ENCODE peak calls at places on chromosomes 2 and 18, in six cellular contexts. One of them, this sample, is unnamed.

GRCh38 chr2:197092431-197092830 is 165.9 kb upstream of the PGAP1 start:
- DNase-seq in LoVo: no peak
- DNase-seq in activated CD4-positive, alpha-beta T cell treated with anti-CD3 and anti-CD28 coated beads, Interleukin-2, amount 50 U/mL, for 4 hours: no peak
- DNase-seq in iPS-NIHi11: no peak
- DNase-seq in GDM1: no peak
- DNase-seq in Calu3: no peak
- DNase-seq in this sample: peak

GRCh38 chr2:84741182-84741822 is 139.6 kb downstream of the TRABD2A start:
- DNase-seq in activated CD4-positive, alpha-beta T cell treated with anti-CD3 and anti-CD28 coated beads, Interleukin-2, amount 50 U/mL, for 4 hours: peak
- DNase-seq in Calu3: peak
- DNase-seq in LoVo: no peak
- DNase-seq in GDM1: no peak
- DNase-seq in iPS-NIHi11: peak
- DNase-seq in this sample: no peak

GRCh38 chr2:138445227-138445626 is 56.3 kb upstream of the SPOPL start:
- DNase-seq in GDM1: no peak
- DNase-seq in iPS-NIHi11: no peak
- DNase-seq in LoVo: no peak
- DNase-seq in Calu3: no peak
- DNase-seq in activated CD4-positive, alpha-beta T cell treated with anti-CD3 and anti-CD28 coated beads, Interleukin-2, amount 50 U/mL, for 4 hours: no peak
- DNase-seq in this sample: no peak

GRCh38 chr2:120109186-120110061 is 96.5 kb downstream of the EPB41L5 start:
- DNase-seq in GDM1: peak
- DNase-seq in activated CD4-positive, alpha-beta T cell treated with anti-CD3 and anti-CD28 coated beads, Interleukin-2, amount 50 U/mL, for 4 hours: no peak
- DNase-seq in LoVo: no peak
- DNase-seq in Calu3: no peak
- DNase-seq in iPS-NIHi11: peak
- DNase-seq in this sample: no peak

GRCh38 chr2:189253841-189254240 is 74.3 kb upstream of the COL5A2 start:
- DNase-seq in LoVo: no peak
- DNase-seq in activated CD4-positive, alpha-beta T cell treated with anti-CD3 and anti-CD28 coated beads, Interleukin-2, amount 50 U/mL, for 4 hours: no peak
- DNase-seq in Calu3: no peak
- DNase-seq in iPS-NIHi11: no peak
- DNase-seq in GDM1: no peak
- DNase-seq in this sample: no peak

GRCh38 chr2:113930448-113930847 is 40.6 kb downstream of the ACTR3 start:
- DNase-seq in Calu3: no peak
- DNase-seq in iPS-NIHi11: no peak
- DNase-seq in LoVo: no peak
- DNase-seq in activated CD4-positive, alpha-beta T cell treated with anti-CD3 and anti-CD28 coated beads, Interleukin-2, amount 50 U/mL, for 4 hours: no peak
- DNase-seq in GDM1: no peak
- DNase-seq in this sample: no peak

GRCh38 chr18:52452427-52452826 is 112.4 kb downstream of the DCC start:
- DNase-seq in Calu3: no peak
- DNase-seq in GDM1: no peak
- DNase-seq in LoVo: no peak
- DNase-seq in activated CD4-positive, alpha-beta T cell treated with anti-CD3 and anti-CD28 coated beads, Interleukin-2, amount 50 U/mL, for 4 hours: no peak
- DNase-seq in iPS-NIHi11: no peak
- DNase-seq in this sample: no peak

GRCh38 chr18:32343634-32344033 is 127.0 kb downstream of the GAREM1 start:
- DNase-seq in GDM1: no peak
- DNase-seq in iPS-NIHi11: no peak
- DNase-seq in Calu3: no peak
- DNase-seq in LoVo: no peak
- DNase-seq in activated CD4-positive, alpha-beta T cell treated with anti-CD3 and anti-CD28 coated beads, Interleukin-2, amount 50 U/mL, for 4 hours: no peak
- DNase-seq in this sample: no peak

GRCh38 chr2:211985393-211985792 is 553.2 kb downstream of the ERBB4 start:
- DNase-seq in iPS-NIHi11: no peak
- DNase-seq in GDM1: no peak
- DNase-seq in LoVo: no peak
- DNase-seq in Calu3: no peak
- DNase-seq in activated CD4-positive, alpha-beta T cell treated with anti-CD3 and anti-CD28 coated beads, Interleukin-2, amount 50 U/mL, for 4 hours: no peak
- DNase-seq in this sample: no peak

GRCh38 chr2:36859366-36859792 is 107.0 kb downstream of the STRN start:
- DNase-seq in Calu3: no peak
- DNase-seq in LoVo: no peak
- DNase-seq in GDM1: no peak
- DNase-seq in iPS-NIHi11: no peak
- DNase-seq in activated CD4-positive, alpha-beta T cell treated with anti-CD3 and anti-CD28 coated beads, Interleukin-2, amount 50 U/mL, for 4 hours: no peak
- DNase-seq in this sample: no peak

GRCh38 chr2:191204443-191204842 is 40.8 kb upstream of the MYO1B start:
- DNase-seq in activated CD4-positive, alpha-beta T cell treated with anti-CD3 and anti-CD28 coated beads, Interleukin-2, amount 50 U/mL, for 4 hours: no peak
- DNase-seq in GDM1: no peak
- DNase-seq in iPS-NIHi11: no peak
- DNase-seq in LoVo: no peak
- DNase-seq in Calu3: no peak
- DNase-seq in this sample: no peak

GRCh38 chr2:37786854-37787253 is 115.4 kb upstream of the CDC42EP3 start:
- DNase-seq in activated CD4-positive, alpha-beta T cell treated with anti-CD3 and anti-CD28 coated beads, Interleukin-2, amount 50 U/mL, for 4 hours: no peak
- DNase-seq in GDM1: no peak
- DNase-seq in Calu3: no peak
- DNase-seq in iPS-NIHi11: no peak
- DNase-seq in LoVo: peak
- DNase-seq in this sample: no peak

GRCh38 chr2:75558786-75559428 is 1.8 kb downstream of the EVA1A start:
- DNase-seq in LoVo: no peak
- DNase-seq in activated CD4-positive, alpha-beta T cell treated with anti-CD3 and anti-CD28 coated beads, Interleukin-2, amount 50 U/mL, for 4 hours: no peak
- DNase-seq in GDM1: no peak
- DNase-seq in Calu3: no peak
- DNase-seq in iPS-NIHi11: no peak
- DNase-seq in this sample: no peak

GRCh38 chr2:207090389-207090788 is 75.4 kb downstream of the KLF7 start:
- DNase-seq in Calu3: no peak
- DNase-seq in LoVo: no peak
- DNase-seq in activated CD4-positive, alpha-beta T cell treated with anti-CD3 and anti-CD28 coated beads, Interleukin-2, amount 50 U/mL, for 4 hours: no peak
- DNase-seq in GDM1: no peak
- DNase-seq in iPS-NIHi11: no peak
- DNase-seq in this sample: no peak

GRCh38 chr2:40282428-40282827 is 169.5 kb downstream of the SLC8A1 start:
- DNase-seq in iPS-NIHi11: no peak
- DNase-seq in activated CD4-positive, alpha-beta T cell treated with anti-CD3 and anti-CD28 coated beads, Interleukin-2, amount 50 U/mL, for 4 hours: no peak
- DNase-seq in Calu3: no peak
- DNase-seq in LoVo: no peak
- DNase-seq in GDM1: no peak
- DNase-seq in this sample: no peak

GRCh38 chr2:152415231-152415642 is 80.3 kb downstream of the FMNL2 start:
- DNase-seq in activated CD4-positive, alpha-beta T cell treated with anti-CD3 and anti-CD28 coated beads, Interleukin-2, amount 50 U/mL, for 4 hours: no peak
- DNase-seq in GDM1: no peak
- DNase-seq in iPS-NIHi11: no peak
- DNase-seq in LoVo: no peak
- DNase-seq in Calu3: no peak
- DNase-seq in this sample: no peak

GRCh38 chr18:34909637-34910364 is 131.4 kb upstream of the MAPRE2 start:
- DNase-seq in iPS-NIHi11: no peak
- DNase-seq in activated CD4-positive, alpha-beta T cell treated with anti-CD3 and anti-CD28 coated beads, Interleukin-2, amount 50 U/mL, for 4 hours: no peak
- DNase-seq in LoVo: no peak
- DNase-seq in Calu3: no peak
- DNase-seq in GDM1: no peak
- DNase-seq in this sample: no peak

GRCh38 chr2:96136123-96136720 is 2.1 kb downstream of the ASTL start:
- DNase-seq in iPS-NIHi11: no peak
- DNase-seq in LoVo: no peak
- DNase-seq in activated CD4-positive, alpha-beta T cell treated with anti-CD3 and anti-CD28 coated beads, Interleukin-2, amount 50 U/mL, for 4 hours: no peak
- DNase-seq in GDM1: no peak
- DNase-seq in Calu3: no peak
- DNase-seq in this sample: no peak

GRCh38 chr18:9081940-9082339 is 20.6 kb upstream of the NDUFV2 start:
- DNase-seq in Calu3: no peak
- DNase-seq in activated CD4-positive, alpha-beta T cell treated with anti-CD3 and anti-CD28 coated beads, Interleukin-2, amount 50 U/mL, for 4 hours: no peak
- DNase-seq in LoVo: no peak
- DNase-seq in GDM1: no peak
- DNase-seq in iPS-NIHi11: no peak
- DNase-seq in this sample: no peak

GRCh38 chr2:128681351-128681906 is 362.8 kb upstream of the HS6ST1 start:
- DNase-seq in GDM1: no peak
- DNase-seq in LoVo: no peak
- DNase-seq in Calu3: no peak
- DNase-seq in iPS-NIHi11: peak
- DNase-seq in activated CD4-positive, alpha-beta T cell treated with anti-CD3 and anti-CD28 coated beads, Interleukin-2, amount 50 U/mL, for 4 hours: no peak
- DNase-seq in this sample: no peak

GRCh38 chr2:239593455-239593854 is 192.6 kb upstream of the HDAC4 start:
- DNase-seq in activated CD4-positive, alpha-beta T cell treated with anti-CD3 and anti-CD28 coated beads, Interleukin-2, amount 50 U/mL, for 4 hours: no peak
- DNase-seq in GDM1: no peak
- DNase-seq in iPS-NIHi11: no peak
- DNase-seq in Calu3: no peak
- DNase-seq in LoVo: no peak
- DNase-seq in this sample: no peak

This sample was measured in amniotic stem cell.